ENCODE peak calls at places on chromosome 7, in four cellular contexts. X is GM12878, Y is K562, V is HepG2. I is an unnamed sample.

GRCh38 chr7:139886206-139886605 is 57.1 kb downstream of the TBXAS1 start:
- DNase-seq in X (no peak), Y (no peak), V (no peak), I (no peak)

GRCh38 chr7:117086788-117087187 is 133.5 kb downstream of the ST7 start:
- DNase-seq in X (no peak), Y (peak; percentile 67), V (no peak), I (no peak)

GRCh38 chr7:93958216-93958615 is 36.7 kb downstream of the GNG11 start:
- DNase-seq in X (no peak), Y (no peak), V (no peak), I (no peak)

GRCh38 chr7:128027485-128027980 is 3.7 kb downstream of the LRRC4 start:
- DNase-seq in X (no peak), Y (no peak), V (no peak), I (no peak)

GRCh38 chr7:80230327-80230726 is 95.7 kb downstream of the GNAI1 start:
- DNase-seq in X (no peak), Y (no peak), V (no peak), I (no peak)

GRCh38 chr7:73623798-73624668 is at the start of gene MLXIPL:
- DNase-seq in X (no peak), Y (peak; percentile 99), V (peak; percentile 83), I (peak; percentile 98)

GRCh38 chr7:90262438-90262837 is 17.5 kb downstream of the CFAP69 start:
- DNase-seq in X (no peak), Y (peak; percentile 36), V (no peak), I (peak; percentile 23)

GRCh38 chr7:149718730-149719049 is 54.7 kb downstream of the ZNF467 start:
- DNase-seq in X (no peak), Y (no peak), V (no peak), I (no peak)

GRCh38 chr7:104231054-104232046 is 23.5 kb upstream of the ORC5 start:
- DNase-seq in X (no peak), Y (peak; percentile 73), V (peak; percentile 47), I (peak; percentile 71)

GRCh38 chr7:157021071-157021891 is 10.8 kb upstream of the MNX1 start:
- DNase-seq in X (no peak), Y (no peak), V (no peak), I (no peak)

GRCh38 chr7:135790371-135790977 is 41.9 kb upstream of the FAM180A start:
- DNase-seq in X (no peak), Y (no peak), V (no peak), I (no peak)

GRCh38 chr7:124276005-124276606 is 243.2 kb upstream of the TMEM229A start:
- DNase-seq in X (no peak), Y (peak; percentile 24), V (peak; percentile 29), I (peak; percentile 39)

GRCh38 chr7:70042533-70042932 is 444.3 kb downstream of the AUTS2 start:
- DNase-seq in X (no peak), Y (no peak), V (no peak), I (no peak)

GRCh38 chr7:27121656-27122055 is 8.9 kb downstream of the HOXA4 start:
- DNase-seq in X (no peak), Y (no peak), V (no peak), I (no peak)

GRCh38 chr7:119482209-119482608 is 790.8 kb upstream of the KCND2 start:
- DNase-seq in X (peak; percentile 12), Y (peak; percentile 32), V (peak; percentile 32), I (peak; percentile 31)

GRCh38 chr7:151296202-151296992 is 45.2 kb upstream of the NUB1 start:
- DNase-seq in X (no peak), Y (no peak), V (no peak), I (no peak)

GRCh38 chr7:17501461-17502208 is 203.2 kb downstream of the AHR start:
- DNase-seq in X (no peak), Y (no peak), V (no peak), I (no peak)

GRCh38 chr7:121953164-121953563 is 80.2 kb downstream of the PTPRZ1 start:
- DNase-seq in X (no peak), Y (no peak), V (no peak), I (no peak)
- TF ChIP-seq FOXK2 in X (no peak), Y (no peak), V (no peak), I (no peak)

DNA sequence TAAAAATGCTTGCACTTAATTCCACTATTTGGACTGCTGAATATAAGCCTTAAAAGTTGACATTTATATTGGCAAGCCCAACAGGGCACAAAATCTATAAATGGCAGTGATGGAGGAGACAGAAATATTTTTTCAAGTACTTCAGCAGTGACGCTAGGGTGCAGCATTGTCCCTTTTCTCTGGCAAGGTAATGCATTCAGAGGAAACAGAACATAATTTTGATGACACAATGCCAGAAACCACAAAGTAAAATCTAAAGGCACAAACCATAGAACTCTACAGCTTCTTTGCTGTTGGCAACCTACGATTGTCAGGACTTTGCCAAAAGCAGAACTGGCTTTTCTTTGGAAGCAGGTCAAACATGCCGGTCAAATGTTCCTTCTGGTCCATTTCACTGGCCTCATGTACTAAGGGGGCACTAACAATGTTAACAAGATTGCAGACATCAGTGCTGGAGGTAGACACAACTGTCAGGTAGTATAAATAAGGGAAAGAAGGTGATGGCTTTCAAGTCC is 30.9 kb upstream of the FAM133B start:
- DNase-seq in X (peak; percentile 79), Y (peak; percentile 40), V (peak; percentile 41), I (peak; percentile 46)
- TF ChIP-seq FOXM1 in X (peak; percentile 38), Y (no peak), V (no peak), I (no peak)

GRCh38 chr7:21941570-21942224 is 4.0 kb downstream of the CDCA7L start:
- DNase-seq in X (peak; percentile 40), Y (no peak), V (no peak), I (peak; percentile 43)
- TF ChIP-seq TARDBP in X (no peak), Y (no peak), V (no peak), I (no peak)

GRCh38 chr7:2228921-2229320 is 3.8 kb downstream of the MAD1L1 start:
- DNase-seq in X (no peak), Y (no peak), V (no peak), I (no peak)
- TF ChIP-seq FOXK2 in X (no peak), Y (no peak), V (no peak), I (no peak)